ENCODE peak calls at places on chromosomes 13 and 19, in seven cellular contexts. U, G, C, V, X, Z and J are unnamed samples.

GRCh38 chr13:111599791-111600190 is 279.3 kb downstream of the TEX29 start:
- DNase-seq in G (no peak), X (no peak), Z (no peak), U (no peak), V (no peak), C (no peak), J (no peak)

GRCh38 chr19:54178581-54179261 is 5.8 kb upstream of the TMC4 start:
- DNase-seq in V (no peak), U (no peak), C (no peak), Z (peak; percentile 70), X (no peak), G (no peak), J (no peak)

GRCh38 chr13:40346592-40346991 is 319.8 kb downstream of the FOXO1 start:
- DNase-seq in G (no peak), Z (no peak), C (no peak), X (no peak), U (no peak), V (no peak), J (no peak)

GRCh38 chr13:48158290-48158689 is 63.4 kb upstream of the MED4 start:
- DNase-seq in V (no peak), G (no peak), U (no peak), Z (no peak), C (no peak), X (no peak), J (no peak)

GRCh38 chr19:39582442-39582841 is 19.9 kb upstream of the LGALS13 start:
- DNase-seq in V (no peak), U (no peak), Z (no peak), G (no peak), C (no peak), X (no peak), J (no peak)

GRCh38 chr19:13978306-13978705 is 26.0 kb downstream of the DCAF15 start:
- DNase-seq in Z (peak; percentile 85), V (no peak), C (peak; percentile 69), X (peak; percentile 90), U (no peak), G (peak; percentile 43), J (peak; percentile 20)

GRCh38 chr19:4709440-4710280 is 14.0 kb downstream of the DPP9 start:
- DNase-seq in V (no peak), Z (no peak), U (no peak), X (no peak), G (no peak), C (no peak), J (peak; percentile 39)

GRCh38 chr13:25860862-25861261 is 191.0 kb downstream of the SHISA2 start:
- DNase-seq in G (peak; percentile 4), U (peak; percentile 44), C (no peak), Z (no peak), V (no peak), X (no peak), J (peak; percentile 1)

GRCh38 chr13:97506511-97506910 is 72.5 kb downstream of the RAP2A start:
- DNase-seq in V (no peak), U (peak; percentile 63), Z (no peak), G (peak; percentile 79), X (peak; percentile 46), C (no peak), J (peak; percentile 52)

GRCh38 chr13:95564948-95565347 is 12.4 kb downstream of the CLDN10 start:
- DNase-seq in Z (no peak), V (no peak), X (no peak), U (peak; percentile 89), C (no peak), G (peak; percentile 93), J (peak; percentile 70)

GRCh38 chr19:8655340-8655709 is 24.9 kb downstream of the NFILZ start:
- DNase-seq in C (no peak), V (no peak), U (no peak), X (no peak), G (no peak), Z (no peak), J (no peak)

GRCh38 chr13:45331981-45332830 is 8.8 kb downstream of the TPT1 start:
- DNase-seq in U (peak; percentile 98), V (no peak), C (no peak), Z (no peak), G (peak; percentile 99), X (no peak), J (peak; percentile 95)

GRCh38 chr13:50400930-50401553 is 385.8 kb downstream of the KCNRG start:
- DNase-seq in V (no peak), U (peak; percentile 74), C (no peak), X (no peak), G (peak; percentile 84), Z (no peak), J (peak; percentile 94)

GRCh38 chr19:47112664-47113445 is 721 bp downstream of the ZC3H4 start:
- DNase-seq in Z (peak; percentile 100), C (peak; percentile 99), G (peak; percentile 99), V (peak; percentile 98), X (peak; percentile 100), U (peak; percentile 99), J (peak; percentile 99)

GRCh38 chr19:43574424-43575155 is 737 bp downstream of the XRCC1 start:
- DNase-seq in X (no peak), G (no peak), C (no peak), V (no peak), U (peak; percentile 57), Z (no peak), J (peak; percentile 55)

GRCh38 chr13:40192516-40193257 is 473.8 kb downstream of the FOXO1 start:
- DNase-seq in V (no peak), G (no peak), X (no peak), C (no peak), Z (no peak), U (no peak), J (no peak)

GRCh38 chr13:40127476-40127875 is 472.0 kb downstream of the COG6 start:
- DNase-seq in Z (no peak), U (no peak), G (no peak), X (no peak), V (no peak), C (no peak), J (no peak)

GRCh38 chr19:54792814-54793213 is 10.6 kb upstream of the KIR2DL4 start:
- DNase-seq in X (no peak), Z (no peak), V (no peak), C (no peak), G (no peak), U (no peak), J (no peak)

GRCh38 chr19:46634045-46634655 is 1.9 kb downstream of the GNG8 start:
- DNase-seq in U (peak; percentile 80), V (peak; percentile 64), X (peak; percentile 95), C (peak; percentile 91), Z (peak; percentile 96), G (peak; percentile 87), J (peak; percentile 86)

GRCh38 chr13:109652536-109652935 is 133.8 kb downstream of the IRS2 start:
- DNase-seq in U (peak; percentile 70), Z (no peak), C (no peak), V (no peak), G (peak; percentile 78), X (no peak), J (peak; percentile 24)

GRCh38 chr19:58516246-58516836 is 3.3 kb downstream of the ZBTB45 start:
- DNase-seq in Z (no peak), X (no peak), C (no peak), G (no peak), U (no peak), V (no peak), J (no peak)

GRCh38 chr13:67094952-67095351 is 135.2 kb downstream of the PCDH9 start:
- DNase-seq in X (no peak), G (peak; percentile 58), C (no peak), Z (no peak), U (peak; percentile 53), V (no peak), J (no peak)

GRCh38 chr13:41059896-41060722 is 1.2 kb upstream of the WBP4 start:
- DNase-seq in G (peak; percentile 86), Z (peak; percentile 96), C (peak; percentile 75), U (peak; percentile 92), X (peak; percentile 95), V (peak; percentile 49), J (peak; percentile 89)

GRCh38 chr13:97116754-97117153 is 105.4 kb upstream of the MBNL2 start:
- DNase-seq in U (peak; percentile 60), X (peak; percentile 42), V (no peak), Z (no peak), G (peak; percentile 60), C (no peak), J (peak; percentile 74)

GRCh38 chr19:35269425-35270117 is 809 bp downstream of the USF2 start:
- DNase-seq in Z (peak; percentile 96), C (peak; percentile 88), U (peak; percentile 80), X (peak; percentile 93), V (peak; percentile 64), G (peak; percentile 85), J (peak; percentile 74)
- TF ChIP-seq CTCF in Z (peak; percentile 99), C (peak; percentile 46), U (peak; percentile 46), X (peak; percentile 83), V (peak; percentile 66), G (peak; percentile 39), J (peak; percentile 42)

GRCh38 chr19:35869327-35870123 is 1.2 kb downstream of the APLP1 start:
- DNase-seq in G (peak; percentile 60), X (peak; percentile 92), V (peak; percentile 63), Z (peak; percentile 86), C (no peak), U (peak; percentile 69), J (peak; percentile 54)
- H3K4me3 ChIP-seq in G (no peak overlapping the region), X (peak overlapping the region; percentile 45), V (peak overlapping the region; percentile 8), Z (peak overlapping the region; percentile 46), C (no peak overlapping the region), U (peak overlapping the region; percentile 2), J (peak overlapping the region; percentile 10)

GRCh38 chr19:18487576-18488402 is 34.1 kb downstream of the ELL start:
- DNase-seq in Z (no peak), V (no peak), C (no peak), G (no peak), X (no peak), U (no peak), J (no peak)
- TF ChIP-seq CTCF in Z (no peak), V (no peak), C (no peak), G (no peak), X (no peak), U (no peak), J (no peak)

GRCh38 chr13:42369071-42369795 is 97.3 kb downstream of the AKAP11 start:
- DNase-seq in U (no peak), C (no peak), G (no peak), X (no peak), Z (no peak), V (no peak), J (no peak)
- H3K4me3 ChIP-seq in U (no peak overlapping the region), C (no peak overlapping the region), G (no peak overlapping the region), X (no peak overlapping the region), Z (no peak overlapping the region), V (no peak overlapping the region), J (no peak overlapping the region)